ENCODE peak calls at places on chromosomes 1 and 21, in four cellular contexts. A is T-helper 17 cell; U is AML-193; W is stimulated activated effector memory CD8-positive, alpha-beta T cell treated with anti-CD3 and anti-CD28 coated beads, Interleukin-12 subunit alpha, Interleukin-12 subunit beta, amount 100 ng/mL, for 72 hours. J is an unnamed sample.

GRCh38 chr21:33140288-33140687 is 70.3 kb downstream of the OLIG1 start:
- DNase-seq in W (no peak), A (no peak), U (no peak), J (no peak)

GRCh38 chr1:240194120-240194519 is 102.4 kb downstream of the FMN2 start:
- DNase-seq in A (no peak), W (no peak), U (no peak), J (no peak)

GRCh38 chr1:20530901-20531300 is 21.5 kb upstream of the FAM43B start:
- DNase-seq in W (no peak), U (no peak), A (no peak), J (no peak)

GRCh38 chr21:35197191-35197590 is 148.1 kb upstream of the RUNX1 start:
- DNase-seq in A (no peak), U (no peak), W (no peak), J (no peak)

GRCh38 chr1:174875306-174875705 is 124.4 kb upstream of the CACYBP start:
- DNase-seq in U (no peak), W (no peak), A (no peak), J (peak; percentile 99)

GRCh38 chr1:21764615-21765423 is 18.1 kb downstream of the USP48 start:
- DNase-seq in W (no peak), A (no peak), U (no peak), J (peak; percentile 51)

GRCh38 chr1:71660417-71660816 is 579.6 kb upstream of the ZRANB2 start:
- DNase-seq in A (no peak), U (no peak), W (no peak), J (no peak)

GRCh38 chr1:47332779-47333577 is 612 bp upstream of the CMPK1 start:
- DNase-seq in A (no peak), W (no peak), U (no peak), J (no peak)

GRCh38 chr1:201108614-201109013 is 3.6 kb downstream of the CACNA1S start:
- DNase-seq in A (no peak), W (no peak), U (no peak), J (no peak)

GRCh38 chr1:40866408-40866788 is 4.2 kb upstream of the CITED4 start:
- DNase-seq in U (no peak), A (no peak), W (no peak), J (no peak)

GRCh38 chr1:214830956-214831355 is 228.0 kb downstream of the CENPF start:
- DNase-seq in W (no peak), U (no peak), A (no peak), J (no peak)

GRCh38 chr1:30123036-30123535 is 600.3 kb downstream of the MATN1 start:
- DNase-seq in A (no peak), U (no peak), W (no peak), J (no peak)

GRCh38 chr1:31984419-31985347 is 29.0 kb upstream of the KHDRBS1 start:
- DNase-seq in A (no peak), W (no peak), U (no peak), J (peak; percentile 63)

GRCh38 chr21:42151148-42152074 is 67.5 kb upstream of the ABCG1 start:
- DNase-seq in W (no peak), U (no peak), A (no peak), J (no peak)

GRCh38 chr1:12658531-12659453 is 14.9 kb downstream of the AADACL4 start:
- DNase-seq in A (peak; percentile 45), U (peak; percentile 18), W (peak; percentile 55), J (peak; percentile 80)

GRCh38 chr1:162676087-162676486 is 43.8 kb downstream of the DDR2 start:
- DNase-seq in U (no peak), A (no peak), W (no peak), J (no peak)

GRCh38 chr1:47701741-47702515 is 264.1 kb downstream of the FOXD2 start:
- DNase-seq in A (no peak), W (no peak), U (no peak), J (no peak)